ENCODE peak calls at places on chromosomes 12 and 14, in six cellular contexts. P, U, Q, C, Z and O are unnamed samples.
A peak's percentile ranks its signal among the peaks of the same experiment; 100 is the strongest.

GRCh38 chr12:6539276-6540134 is 5.2 kb downstream of the GAPDH start:
- DNase-seq in P (no peak), U (no peak), Q (no peak), C (peak; percentile 25), Z (no peak), O (no peak)

GRCh38 chr12:27394676-27395075 is 51.9 kb upstream of the SMCO2 start:
- DNase-seq in P (no peak), U (no peak), Q (no peak), C (no peak), Z (no peak), O (no peak)

GRCh38 chr12:116204785-116205184 is 72.7 kb downstream of the MED13L start:
- DNase-seq in P (no peak), U (no peak), Q (no peak), C (no peak), Z (no peak), O (no peak)

GRCh38 chr12:62436164-62436503 is 30.5 kb upstream of the MON2 start:
- DNase-seq in P (no peak), U (no peak), Q (no peak), C (no peak), Z (no peak), O (no peak)

GRCh38 chr12:9632766-9633165 is 25.1 kb upstream of the KLRB1 start:
- DNase-seq in P (no peak), U (no peak), Q (no peak), C (no peak), Z (no peak), O (no peak)

GRCh38 chr12:101108130-101108529 is 101.9 kb downstream of the SLC5A8 start:
- DNase-seq in P (no peak), U (no peak), Q (no peak), C (no peak), Z (no peak), O (no peak)

GRCh38 chr12:52801773-52802172 is 5.9 kb upstream of the KRT3 start:
- DNase-seq in P (no peak), U (no peak), Q (no peak), C (no peak), Z (no peak), O (no peak)

GRCh38 chr12:17239874-17240273 is 633.9 kb upstream of the LMO3 start:
- DNase-seq in P (no peak), U (no peak), Q (no peak), C (no peak), Z (no peak), O (no peak)

GRCh38 chr12:49092086-49092815 is 2.4 kb downstream of the DHH start:
- DNase-seq in P (peak; percentile 48), U (peak; percentile 58), Q (no peak), C (peak; percentile 32), Z (no peak), O (no peak)

GRCh38 chr14:51203881-51204280 is 36.2 kb upstream of the TMX1 start:
- DNase-seq in P (no peak), U (no peak), Q (no peak), C (no peak), Z (no peak), O (no peak)

GRCh38 chr14:84085493-84085892 is 1444.5 kb upstream of the FLRT2 start:
- DNase-seq in P (peak; percentile 30), U (no peak), Q (no peak), C (no peak), Z (no peak), O (no peak)

GRCh38 chr14:92511472-92512247 is 1.9 kb upstream of the RIN3 start:
- DNase-seq in P (peak; percentile 92), U (no peak), Q (peak; percentile 92), C (peak; percentile 91), Z (no peak), O (no peak)

GRCh38 chr12:44247588-44247987 is 411.7 kb downstream of the TMEM117 start:
- DNase-seq in P (no peak), U (no peak), Q (no peak), C (no peak), Z (no peak), O (no peak)

GRCh38 chr14:102833991-102834390 is 56.7 kb downstream of the TRAF3 start:
- DNase-seq in P (no peak), U (no peak), Q (no peak), C (no peak), Z (no peak), O (no peak)

GRCh38 chr12:122886851-122887816 is 8.8 kb downstream of the VPS37B start:
- DNase-seq in P (no peak), U (peak; percentile 62), Q (peak; percentile 69), C (peak; percentile 95), Z (no peak), O (no peak)

GRCh38 chr14:106224694-106224971 is 698.2 kb downstream of the TMEM121 start:
- DNase-seq in P (no peak), U (no peak), Q (no peak), C (no peak), Z (no peak), O (no peak)

GRCh38 chr14:92680781-92681650 is 67.4 kb downstream of the LGMN start:
- DNase-seq in P (peak; percentile 83), U (peak; percentile 79), Q (peak; percentile 67), C (peak; percentile 79), Z (no peak), O (peak; percentile 40)

GRCh38 chr14:101870273-101870939 is 94.0 kb upstream of the DYNC1H1 start:
- DNase-seq in P (no peak), U (no peak), Q (no peak), C (no peak), Z (no peak), O (no peak)

GRCh38 chr12:63965936-63966602 is 121.6 kb downstream of the SRGAP1 start:
- DNase-seq in P (peak; percentile 26), U (no peak), Q (peak; percentile 32), C (no peak), Z (no peak), O (no peak)

GRCh38 chr14:106518054-106518943 is 991.9 kb downstream of the TMEM121 start:
- DNase-seq in P (no peak), U (peak; percentile 85), Q (no peak), C (no peak), Z (no peak), O (no peak)

GRCh38 chr12:106195638-106196037 is 52.2 kb downstream of the CKAP4 start:
- DNase-seq in P (peak; percentile 78), U (no peak), Q (no peak), C (no peak), Z (peak; percentile 49), O (peak; percentile 60)

GRCh38 chr12:112217647-112218046 is 92.3 kb downstream of the TRAFD1 start:
- DNase-seq in P (no peak), U (no peak), Q (no peak), C (no peak), Z (no peak), O (no peak)